ENCODE peak calls at places on chromosomes 1 and 21, in eight cellular contexts. One of them, this sample, is unnamed.

GRCh38 chr1:53332833-53333232 is 5.0 kb upstream of the LRP8 start:
- DNase-seq in heart left ventricle: no peak
- DNase-seq in cardiac fibroblast: no peak
- DNase-seq in uterus: no peak
- DNase-seq in naive thymus-derived CD4-positive, alpha-beta T cell: no peak
- DNase-seq in cardiac muscle cell: no peak
- DNase-seq in H7: no peak
- DNase-seq in GM23248: no peak
- DNase-seq in this sample: no peak

GRCh38 chr21:37717534-37717933 is 198.7 kb downstream of the KCNJ6 start:
- DNase-seq in uterus: no peak
- DNase-seq in cardiac muscle cell: no peak
- DNase-seq in naive thymus-derived CD4-positive, alpha-beta T cell: no peak
- DNase-seq in GM23248: no peak
- DNase-seq in heart left ventricle: no peak
- DNase-seq in cardiac fibroblast: no peak
- DNase-seq in H7: no peak
- DNase-seq in this sample: no peak

GRCh38 chr1:179924268-179924667 is 30.3 kb upstream of the CEP350 start:
- DNase-seq in heart left ventricle: no peak
- DNase-seq in naive thymus-derived CD4-positive, alpha-beta T cell: no peak
- DNase-seq in H7: no peak
- DNase-seq in uterus: no peak
- DNase-seq in cardiac fibroblast: no peak
- DNase-seq in GM23248: no peak
- DNase-seq in cardiac muscle cell: no peak
- DNase-seq in this sample: no peak

GRCh38 chr1:234231061-234231892 is 142.0 kb upstream of the COA6 start:
- DNase-seq in GM23248: no peak
- DNase-seq in uterus: no peak
- DNase-seq in cardiac fibroblast: no peak
- DNase-seq in cardiac muscle cell: no peak
- DNase-seq in heart left ventricle: peak
- DNase-seq in naive thymus-derived CD4-positive, alpha-beta T cell: no peak
- DNase-seq in H7: peak
- DNase-seq in this sample: no peak

GRCh38 chr1:201153474-201154388 is 543 bp downstream of the TMEM9 start:
- DNase-seq in GM23248: no peak
- DNase-seq in naive thymus-derived CD4-positive, alpha-beta T cell: no peak
- DNase-seq in heart left ventricle: no peak
- DNase-seq in uterus: no peak
- DNase-seq in cardiac muscle cell: peak
- DNase-seq in H7: no peak
- DNase-seq in cardiac fibroblast: no peak
- DNase-seq in this sample: no peak

GRCh38 chr21:45220106-45220505 is 67.6 kb downstream of the POFUT2 start:
- DNase-seq in uterus: no peak
- DNase-seq in naive thymus-derived CD4-positive, alpha-beta T cell: no peak
- DNase-seq in H7: no peak
- DNase-seq in cardiac fibroblast: peak
- DNase-seq in heart left ventricle: no peak
- DNase-seq in cardiac muscle cell: no peak
- DNase-seq in GM23248: no peak
- DNase-seq in this sample: no peak

GRCh38 chr1:168472244-168472643 is 71.6 kb downstream of the XCL2 start:
- DNase-seq in uterus: no peak
- DNase-seq in H7: no peak
- DNase-seq in cardiac muscle cell: no peak
- DNase-seq in naive thymus-derived CD4-positive, alpha-beta T cell: no peak
- DNase-seq in heart left ventricle: no peak
- DNase-seq in cardiac fibroblast: no peak
- DNase-seq in GM23248: no peak
- DNase-seq in this sample: no peak

GRCh38 chr1:3914911-3915310 is 14.8 kb upstream of the C1orf174 start:
- DNase-seq in cardiac fibroblast: no peak
- DNase-seq in uterus: no peak
- DNase-seq in heart left ventricle: no peak
- DNase-seq in H7: no peak
- DNase-seq in naive thymus-derived CD4-positive, alpha-beta T cell: no peak
- DNase-seq in cardiac muscle cell: no peak
- DNase-seq in GM23248: no peak
- DNase-seq in this sample: no peak

GRCh38 chr1:5898266-5898665 is 94.0 kb downstream of the NPHP4 start:
- DNase-seq in GM23248: no peak
- DNase-seq in naive thymus-derived CD4-positive, alpha-beta T cell: no peak
- DNase-seq in H7: no peak
- DNase-seq in cardiac fibroblast: no peak
- DNase-seq in cardiac muscle cell: no peak
- DNase-seq in heart left ventricle: peak
- DNase-seq in uterus: no peak
- DNase-seq in this sample: no peak

GRCh38 chr1:240128361-240128760 is 36.7 kb downstream of the FMN2 start:
- DNase-seq in GM23248: no peak
- DNase-seq in cardiac fibroblast: no peak
- DNase-seq in naive thymus-derived CD4-positive, alpha-beta T cell: no peak
- DNase-seq in H7: no peak
- DNase-seq in heart left ventricle: no peak
- DNase-seq in cardiac muscle cell: no peak
- DNase-seq in uterus: no peak
- DNase-seq in this sample: no peak

GRCh38 chr21:43634618-43635017 is 24.7 kb downstream of the HSF2BP start:
- DNase-seq in uterus: no peak
- DNase-seq in cardiac fibroblast: no peak
- DNase-seq in heart left ventricle: no peak
- DNase-seq in naive thymus-derived CD4-positive, alpha-beta T cell: no peak
- DNase-seq in H7: no peak
- DNase-seq in GM23248: peak
- DNase-seq in cardiac muscle cell: no peak
- DNase-seq in this sample: peak

GRCh38 chr1:112618721-112619517 is at the start of gene ST7L:
- DNase-seq in GM23248: peak
- DNase-seq in heart left ventricle: peak
- DNase-seq in uterus: peak
- DNase-seq in cardiac fibroblast: peak
- DNase-seq in H7: peak
- DNase-seq in cardiac muscle cell: peak
- DNase-seq in naive thymus-derived CD4-positive, alpha-beta T cell: peak
- DNase-seq in this sample: peak

GRCh38 chr21:45468051-45468970 is 63.3 kb downstream of the COL18A1 start:
- DNase-seq in naive thymus-derived CD4-positive, alpha-beta T cell: no peak
- DNase-seq in uterus: no peak
- DNase-seq in H7: no peak
- DNase-seq in GM23248: no peak
- DNase-seq in cardiac fibroblast: no peak
- DNase-seq in cardiac muscle cell: no peak
- DNase-seq in heart left ventricle: peak
- DNase-seq in this sample: no peak

GRCh38 chr1:155485222-155485621 is 77.4 kb downstream of the ASH1L start:
- DNase-seq in uterus: no peak
- DNase-seq in cardiac fibroblast: no peak
- DNase-seq in cardiac muscle cell: no peak
- DNase-seq in heart left ventricle: no peak
- DNase-seq in H7: no peak
- DNase-seq in naive thymus-derived CD4-positive, alpha-beta T cell: no peak
- DNase-seq in GM23248: no peak
- DNase-seq in this sample: no peak

GRCh38 chr1:201108614-201109013 is 3.6 kb downstream of the CACNA1S start:
- DNase-seq in uterus: no peak
- DNase-seq in heart left ventricle: no peak
- DNase-seq in H7: peak
- DNase-seq in cardiac fibroblast: no peak
- DNase-seq in GM23248: no peak
- DNase-seq in cardiac muscle cell: no peak
- DNase-seq in naive thymus-derived CD4-positive, alpha-beta T cell: no peak
- DNase-seq in this sample: no peak

GRCh38 chr1:17460265-17460664 is 20.8 kb upstream of the RCC2 start:
- DNase-seq in heart left ventricle: peak
- DNase-seq in uterus: no peak
- DNase-seq in GM23248: no peak
- DNase-seq in cardiac muscle cell: no peak
- DNase-seq in cardiac fibroblast: no peak
- DNase-seq in naive thymus-derived CD4-positive, alpha-beta T cell: no peak
- DNase-seq in H7: no peak
- DNase-seq in this sample: no peak

GRCh38 chr1:44411861-44412260 is 6.8 kb downstream of the RNF220 start:
- DNase-seq in heart left ventricle: no peak
- DNase-seq in naive thymus-derived CD4-positive, alpha-beta T cell: no peak
- DNase-seq in H7: no peak
- DNase-seq in GM23248: no peak
- DNase-seq in uterus: no peak
- DNase-seq in cardiac fibroblast: no peak
- DNase-seq in cardiac muscle cell: no peak
- DNase-seq in this sample: no peak

GRCh38 chr1:8858112-8858668 is 20.3 kb downstream of the ENO1 start:
- DNase-seq in GM23248: no peak
- DNase-seq in H7: no peak
- DNase-seq in uterus: no peak
- DNase-seq in naive thymus-derived CD4-positive, alpha-beta T cell: no peak
- DNase-seq in cardiac fibroblast: peak
- DNase-seq in heart left ventricle: no peak
- DNase-seq in cardiac muscle cell: peak
- DNase-seq in this sample: peak

GRCh38 chr1:119764220-119764619 is 4.5 kb downstream of the HMGCS2 start:
- DNase-seq in GM23248: no peak
- DNase-seq in cardiac fibroblast: no peak
- DNase-seq in heart left ventricle: no peak
- DNase-seq in uterus: no peak
- DNase-seq in naive thymus-derived CD4-positive, alpha-beta T cell: no peak
- DNase-seq in H7: no peak
- DNase-seq in cardiac muscle cell: no peak
- DNase-seq in this sample: no peak

GRCh38 chr1:40045766-40046165 is 5.2 kb downstream of the CAP1 start:
- DNase-seq in uterus: no peak
- DNase-seq in GM23248: no peak
- DNase-seq in cardiac fibroblast: no peak
- DNase-seq in naive thymus-derived CD4-positive, alpha-beta T cell: no peak
- DNase-seq in H7: no peak
- DNase-seq in cardiac muscle cell: no peak
- DNase-seq in heart left ventricle: no peak
- DNase-seq in this sample: no peak

GRCh38 chr1:42311138-42311537 is 23.9 kb downstream of the FOXJ3 start:
- DNase-seq in H7: no peak
- DNase-seq in cardiac fibroblast: no peak
- DNase-seq in heart left ventricle: no peak
- DNase-seq in uterus: no peak
- DNase-seq in cardiac muscle cell: no peak
- DNase-seq in GM23248: peak
- DNase-seq in naive thymus-derived CD4-positive, alpha-beta T cell: no peak
- DNase-seq in this sample: no peak

GRCh38 chr1:31937300-31938183 is 626 bp downstream of the PTP4A2 start:
- DNase-seq in heart left ventricle: peak
- DNase-seq in H7: peak
- DNase-seq in GM23248: peak
- DNase-seq in naive thymus-derived CD4-positive, alpha-beta T cell: peak
- DNase-seq in cardiac muscle cell: peak
- DNase-seq in uterus: peak
- DNase-seq in cardiac fibroblast: peak
- DNase-seq in this sample: peak

GRCh38 chr1:40794048-40794447 is 10.5 kb downstream of the KCNQ4 start:
- DNase-seq in H7: no peak
- DNase-seq in heart left ventricle: no peak
- DNase-seq in cardiac fibroblast: no peak
- DNase-seq in GM23248: no peak
- DNase-seq in uterus: no peak
- DNase-seq in naive thymus-derived CD4-positive, alpha-beta T cell: no peak
- DNase-seq in cardiac muscle cell: no peak
- DNase-seq in this sample: no peak

GRCh38 chr1:98086156-98086555 is 165.3 kb upstream of the DPYD start:
- DNase-seq in heart left ventricle: no peak
- DNase-seq in cardiac fibroblast: peak
- DNase-seq in uterus: no peak
- DNase-seq in cardiac muscle cell: no peak
- DNase-seq in H7: no peak
- DNase-seq in GM23248: peak
- DNase-seq in naive thymus-derived CD4-positive, alpha-beta T cell: no peak
- DNase-seq in this sample: peak

GRCh38 chr21:33668180-33668579 is 25.9 kb downstream of the ITSN1 start:
- DNase-seq in cardiac fibroblast: peak
- DNase-seq in H7: no peak
- DNase-seq in GM23248: peak
- DNase-seq in heart left ventricle: no peak
- DNase-seq in cardiac muscle cell: no peak
- DNase-seq in uterus: no peak
- DNase-seq in naive thymus-derived CD4-positive, alpha-beta T cell: no peak
- DNase-seq in this sample: peak

GRCh38 chr1:28668956-28669719 is 554 bp downstream of the GMEB1 start:
- DNase-seq in naive thymus-derived CD4-positive, alpha-beta T cell: peak
- DNase-seq in uterus: peak
- DNase-seq in cardiac muscle cell: peak
- DNase-seq in GM23248: peak
- DNase-seq in H7: no peak
- DNase-seq in cardiac fibroblast: peak
- DNase-seq in heart left ventricle: peak
- DNase-seq in this sample: peak

GRCh38 chr1:6143392-6143791 is 36.7 kb downstream of the CHD5 start:
- DNase-seq in cardiac muscle cell: no peak
- DNase-seq in heart left ventricle: no peak
- DNase-seq in GM23248: no peak
- DNase-seq in naive thymus-derived CD4-positive, alpha-beta T cell: no peak
- DNase-seq in uterus: no peak
- DNase-seq in H7: no peak
- DNase-seq in cardiac fibroblast: no peak
- DNase-seq in this sample: no peak

GRCh38 chr1:2193514-2194251 is 889 bp downstream of the FAAP20 start:
- DNase-seq in heart left ventricle: no peak
- DNase-seq in cardiac muscle cell: no peak
- DNase-seq in cardiac fibroblast: no peak
- DNase-seq in H7: peak
- DNase-seq in GM23248: no peak
- DNase-seq in uterus: no peak
- DNase-seq in naive thymus-derived CD4-positive, alpha-beta T cell: no peak
- DNase-seq in this sample: no peak
- H3K4me3 ChIP-seq in heart left ventricle: peak
- H3K4me3 ChIP-seq in cardiac muscle cell: peak
- H3K4me3 ChIP-seq in cardiac fibroblast: peak
- H3K4me3 ChIP-seq in H7: peak
- H3K4me3 ChIP-seq in GM23248: peak
- H3K4me3 ChIP-seq in uterus: peak
- H3K4me3 ChIP-seq in naive thymus-derived CD4-positive, alpha-beta T cell: no peak
- H3K4me3 ChIP-seq in this sample: peak

GRCh38 chr1:115671176-115672062 is 29.6 kb downstream of the VANGL1 start:
- DNase-seq in heart left ventricle: no peak
- DNase-seq in GM23248: no peak
- DNase-seq in H7: no peak
- DNase-seq in naive thymus-derived CD4-positive, alpha-beta T cell: no peak
- DNase-seq in cardiac fibroblast: no peak
- DNase-seq in cardiac muscle cell: no peak
- DNase-seq in uterus: no peak
- DNase-seq in this sample: peak
- H3K4me3 ChIP-seq in heart left ventricle: no peak
- H3K4me3 ChIP-seq in GM23248: no peak
- H3K4me3 ChIP-seq in H7: no peak
- H3K4me3 ChIP-seq in naive thymus-derived CD4-positive, alpha-beta T cell: no peak
- H3K4me3 ChIP-seq in cardiac fibroblast: no peak
- H3K4me3 ChIP-seq in cardiac muscle cell: no peak
- H3K4me3 ChIP-seq in uterus: no peak
- H3K4me3 ChIP-seq in this sample: no peak

GRCh38 chr1:161086457-161086856 is 2.9 kb downstream of the NECTIN4 start:
- DNase-seq in cardiac fibroblast: no peak
- DNase-seq in GM23248: no peak
- DNase-seq in cardiac muscle cell: no peak
- DNase-seq in naive thymus-derived CD4-positive, alpha-beta T cell: no peak
- DNase-seq in H7: peak
- DNase-seq in uterus: no peak
- DNase-seq in heart left ventricle: no peak
- DNase-seq in this sample: no peak
- H3K4me3 ChIP-seq in cardiac fibroblast: no peak
- H3K4me3 ChIP-seq in GM23248: no peak
- H3K4me3 ChIP-seq in cardiac muscle cell: no peak
- H3K4me3 ChIP-seq in naive thymus-derived CD4-positive, alpha-beta T cell: no peak
- H3K4me3 ChIP-seq in H7: no peak
- H3K4me3 ChIP-seq in uterus: no peak
- H3K4me3 ChIP-seq in heart left ventricle: no peak
- H3K4me3 ChIP-seq in this sample: no peak

GRCh38 chr1:21848524-21849174 is 36.6 kb downstream of the LDLRAD2 start:
- DNase-seq in cardiac muscle cell: no peak
- DNase-seq in uterus: no peak
- DNase-seq in GM23248: no peak
- DNase-seq in heart left ventricle: peak
- DNase-seq in H7: no peak
- DNase-seq in naive thymus-derived CD4-positive, alpha-beta T cell: no peak
- DNase-seq in cardiac fibroblast: no peak
- DNase-seq in this sample: no peak
- H3K4me3 ChIP-seq in cardiac muscle cell: no peak
- H3K4me3 ChIP-seq in uterus: no peak
- H3K4me3 ChIP-seq in GM23248: no peak
- H3K4me3 ChIP-seq in heart left ventricle: no peak
- H3K4me3 ChIP-seq in H7: no peak
- H3K4me3 ChIP-seq in naive thymus-derived CD4-positive, alpha-beta T cell: no peak
- H3K4me3 ChIP-seq in cardiac fibroblast: no peak
- H3K4me3 ChIP-seq in this sample: no peak